ENCODE peak calls at places on chromosomes 1 and 21, in six cellular contexts. One of them, this sample, is unnamed.

GRCh38 chr1:203089001-203089650 is 3.3 kb upstream of the MYOG start:
- DNase-seq in AG09309: no peak
- DNase-seq in PC-3: peak
- DNase-seq in foreskin fibroblast: no peak
- DNase-seq in transverse colon: no peak
- DNase-seq in tibial nerve: no peak
- DNase-seq in this sample: no peak

GRCh38 chr1:27358928-27359313 is 7.8 kb downstream of the MAP3K6 start:
- DNase-seq in foreskin fibroblast: no peak
- DNase-seq in tibial nerve: no peak
- DNase-seq in AG09309: no peak
- DNase-seq in transverse colon: no peak
- DNase-seq in PC-3: no peak
- DNase-seq in this sample: no peak

GRCh38 chr1:1419812-1420653 is 1.0 kb downstream of the ANKRD65 start:
- DNase-seq in AG09309: no peak
- DNase-seq in tibial nerve: no peak
- DNase-seq in PC-3: no peak
- DNase-seq in foreskin fibroblast: peak
- DNase-seq in transverse colon: no peak
- DNase-seq in this sample: no peak

GRCh38 chr1:156402621-156403020 is 33.6 kb downstream of the RHBG start:
- DNase-seq in transverse colon: no peak
- DNase-seq in PC-3: no peak
- DNase-seq in foreskin fibroblast: no peak
- DNase-seq in AG09309: no peak
- DNase-seq in tibial nerve: no peak
- DNase-seq in this sample: no peak

GRCh38 chr1:34162852-34163766 is 1.9 kb downstream of the CSMD2 start:
- DNase-seq in tibial nerve: peak
- DNase-seq in transverse colon: peak
- DNase-seq in foreskin fibroblast: peak
- DNase-seq in AG09309: peak
- DNase-seq in PC-3: peak
- DNase-seq in this sample: peak

GRCh38 chr1:72777918-72778317 is 495.6 kb upstream of the NEGR1 start:
- DNase-seq in foreskin fibroblast: no peak
- DNase-seq in PC-3: no peak
- DNase-seq in transverse colon: no peak
- DNase-seq in tibial nerve: no peak
- DNase-seq in AG09309: no peak
- DNase-seq in this sample: peak

GRCh38 chr1:54498383-54499096 is 49.5 kb upstream of the ACOT11 start:
- DNase-seq in foreskin fibroblast: no peak
- DNase-seq in transverse colon: no peak
- DNase-seq in PC-3: no peak
- DNase-seq in tibial nerve: no peak
- DNase-seq in AG09309: no peak
- DNase-seq in this sample: no peak

GRCh38 chr1:80278936-80279335 is 1272.4 kb upstream of the ADGRL4 start:
- DNase-seq in foreskin fibroblast: no peak
- DNase-seq in PC-3: no peak
- DNase-seq in tibial nerve: no peak
- DNase-seq in AG09309: no peak
- DNase-seq in transverse colon: no peak
- DNase-seq in this sample: no peak

GRCh38 chr1:203473781-203474305 is 1.8 kb upstream of the PRELP start:
- DNase-seq in transverse colon: no peak
- DNase-seq in AG09309: no peak
- DNase-seq in foreskin fibroblast: no peak
- DNase-seq in tibial nerve: no peak
- DNase-seq in PC-3: no peak
- DNase-seq in this sample: no peak

GRCh38 chr1:60866251-60866650 is 216.1 kb upstream of the NFIA start:
- DNase-seq in foreskin fibroblast: no peak
- DNase-seq in PC-3: no peak
- DNase-seq in tibial nerve: no peak
- DNase-seq in transverse colon: no peak
- DNase-seq in AG09309: no peak
- DNase-seq in this sample: no peak

GRCh38 chr1:68015369-68015768 is 35.1 kb downstream of the DIRAS3 start:
- DNase-seq in foreskin fibroblast: no peak
- DNase-seq in AG09309: no peak
- DNase-seq in transverse colon: no peak
- DNase-seq in PC-3: no peak
- DNase-seq in tibial nerve: no peak
- DNase-seq in this sample: no peak

GRCh38 chr1:3518256-3518655 is 63.8 kb downstream of the ARHGEF16 start:
- DNase-seq in PC-3: peak
- DNase-seq in foreskin fibroblast: peak
- DNase-seq in AG09309: no peak
- DNase-seq in transverse colon: no peak
- DNase-seq in tibial nerve: no peak
- DNase-seq in this sample: no peak

GRCh38 chr1:214551436-214552173 is at the start of gene PTPN14:
- DNase-seq in transverse colon: peak
- DNase-seq in AG09309: peak
- DNase-seq in tibial nerve: peak
- DNase-seq in PC-3: peak
- DNase-seq in foreskin fibroblast: peak
- DNase-seq in this sample: peak

GRCh38 chr1:32774950-32775634 is 42.1 kb downstream of the YARS1 start:
- DNase-seq in AG09309: peak
- DNase-seq in foreskin fibroblast: peak
- DNase-seq in transverse colon: no peak
- DNase-seq in PC-3: peak
- DNase-seq in tibial nerve: no peak
- DNase-seq in this sample: no peak

GRCh38 chr21:43820466-43820865 is 31.1 kb downstream of the RRP1 start:
- DNase-seq in foreskin fibroblast: no peak
- DNase-seq in tibial nerve: no peak
- DNase-seq in PC-3: no peak
- DNase-seq in transverse colon: no peak
- DNase-seq in AG09309: no peak
- DNase-seq in this sample: no peak

GRCh38 chr1:7019510-7019909 is 234.3 kb downstream of the CAMTA1 start:
- DNase-seq in PC-3: no peak
- DNase-seq in AG09309: no peak
- DNase-seq in foreskin fibroblast: no peak
- DNase-seq in tibial nerve: no peak
- DNase-seq in transverse colon: peak
- DNase-seq in this sample: no peak

GRCh38 chr1:110477445-110477957 is 26.6 kb downstream of the PROK1 start:
- DNase-seq in foreskin fibroblast: no peak
- DNase-seq in PC-3: no peak
- DNase-seq in tibial nerve: no peak
- DNase-seq in transverse colon: no peak
- DNase-seq in AG09309: no peak
- DNase-seq in this sample: no peak

GRCh38 chr21:37528150-37528937 is 161.8 kb downstream of the DYRK1A start:
- DNase-seq in PC-3: no peak
- DNase-seq in foreskin fibroblast: no peak
- DNase-seq in AG09309: no peak
- DNase-seq in transverse colon: no peak
- DNase-seq in tibial nerve: no peak
- DNase-seq in this sample: no peak

GRCh38 chr1:152786077-152786476 is at the start of gene LCE1E:
- DNase-seq in tibial nerve: no peak
- DNase-seq in foreskin fibroblast: no peak
- DNase-seq in transverse colon: no peak
- DNase-seq in AG09309: no peak
- DNase-seq in PC-3: no peak
- DNase-seq in this sample: no peak

GRCh38 chr1:200971955-200972711 is 51.4 kb downstream of the KIF21B start:
- DNase-seq in tibial nerve: peak
- DNase-seq in PC-3: peak
- DNase-seq in transverse colon: peak
- DNase-seq in foreskin fibroblast: peak
- DNase-seq in AG09309: no peak
- DNase-seq in this sample: no peak

GRCh38 chr1:7233646-7234470 is 448.6 kb downstream of the CAMTA1 start:
- DNase-seq in foreskin fibroblast: no peak
- DNase-seq in tibial nerve: no peak
- DNase-seq in AG09309: no peak
- DNase-seq in PC-3: no peak
- DNase-seq in transverse colon: no peak
- DNase-seq in this sample: no peak

GRCh38 chr1:44777547-44777946 is 2.2 kb downstream of the RPS8 start:
- DNase-seq in PC-3: no peak
- DNase-seq in transverse colon: no peak
- DNase-seq in foreskin fibroblast: no peak
- DNase-seq in tibial nerve: no peak
- DNase-seq in AG09309: no peak
- DNase-seq in this sample: no peak

GRCh38 chr1:54465351-54465811 is 59.2 kb upstream of the SSBP3 start:
- DNase-seq in tibial nerve: no peak
- DNase-seq in foreskin fibroblast: no peak
- DNase-seq in transverse colon: no peak
- DNase-seq in PC-3: no peak
- DNase-seq in AG09309: no peak
- DNase-seq in this sample: no peak

GRCh38 chr1:11384170-11384554 is 94.8 kb upstream of the DISP3 start:
- DNase-seq in transverse colon: no peak
- DNase-seq in foreskin fibroblast: peak
- DNase-seq in PC-3: peak
- DNase-seq in AG09309: no peak
- DNase-seq in tibial nerve: no peak
- DNase-seq in this sample: no peak

GRCh38 chr1:9289724-9290493 is 2.8 kb upstream of the SPSB1 start:
- DNase-seq in PC-3: peak
- DNase-seq in transverse colon: no peak
- DNase-seq in AG09309: peak
- DNase-seq in foreskin fibroblast: peak
- DNase-seq in tibial nerve: peak
- DNase-seq in this sample: peak

GRCh38 chr1:94063379-94063778 is 57.6 kb downstream of the ABCA4 start:
- DNase-seq in AG09309: peak
- DNase-seq in PC-3: peak
- DNase-seq in transverse colon: peak
- DNase-seq in foreskin fibroblast: peak
- DNase-seq in tibial nerve: peak
- DNase-seq in this sample: no peak

GRCh38 chr1:147292635-147293251 is 50.3 kb downstream of the CHD1L start:
- DNase-seq in PC-3: peak
- DNase-seq in tibial nerve: no peak
- DNase-seq in foreskin fibroblast: peak
- DNase-seq in AG09309: peak
- DNase-seq in transverse colon: no peak
- DNase-seq in this sample: peak
- TF ChIP-seq CTCF in PC-3: no peak
- TF ChIP-seq CTCF in tibial nerve: no peak
- TF ChIP-seq CTCF in foreskin fibroblast: no peak
- TF ChIP-seq CTCF in AG09309: no peak
- TF ChIP-seq CTCF in transverse colon: no peak
- TF ChIP-seq CTCF in this sample: no peak

DNA sequence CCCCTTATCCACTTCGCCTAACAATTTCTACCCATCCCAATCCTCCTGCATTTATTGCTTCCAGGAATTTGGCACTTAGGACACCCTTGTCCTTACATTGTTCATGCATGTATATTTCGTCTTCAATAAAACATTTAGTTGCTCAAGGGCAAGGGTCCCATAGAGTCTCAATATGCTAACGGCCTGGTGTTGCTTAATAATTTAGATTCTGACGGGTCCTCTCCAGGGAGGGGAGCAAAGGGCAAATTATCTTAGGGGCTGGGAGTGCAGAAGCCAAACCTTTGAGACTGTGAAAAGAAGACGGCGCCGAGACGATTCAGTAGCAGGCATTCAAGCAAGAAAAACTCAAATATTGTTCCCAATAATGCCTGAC is 468 bp upstream of the CR1L start:
- DNase-seq in PC-3: no peak
- DNase-seq in foreskin fibroblast: no peak
- DNase-seq in tibial nerve: no peak
- DNase-seq in transverse colon: no peak
- DNase-seq in AG09309: no peak
- DNase-seq in this sample: no peak
- H3K4me3 ChIP-seq in PC-3: peak
- H3K4me3 ChIP-seq in foreskin fibroblast: peak
- H3K4me3 ChIP-seq in tibial nerve: peak
- H3K4me3 ChIP-seq in transverse colon: peak
- H3K4me3 ChIP-seq in AG09309: peak
- H3K4me3 ChIP-seq in this sample: peak

DNA sequence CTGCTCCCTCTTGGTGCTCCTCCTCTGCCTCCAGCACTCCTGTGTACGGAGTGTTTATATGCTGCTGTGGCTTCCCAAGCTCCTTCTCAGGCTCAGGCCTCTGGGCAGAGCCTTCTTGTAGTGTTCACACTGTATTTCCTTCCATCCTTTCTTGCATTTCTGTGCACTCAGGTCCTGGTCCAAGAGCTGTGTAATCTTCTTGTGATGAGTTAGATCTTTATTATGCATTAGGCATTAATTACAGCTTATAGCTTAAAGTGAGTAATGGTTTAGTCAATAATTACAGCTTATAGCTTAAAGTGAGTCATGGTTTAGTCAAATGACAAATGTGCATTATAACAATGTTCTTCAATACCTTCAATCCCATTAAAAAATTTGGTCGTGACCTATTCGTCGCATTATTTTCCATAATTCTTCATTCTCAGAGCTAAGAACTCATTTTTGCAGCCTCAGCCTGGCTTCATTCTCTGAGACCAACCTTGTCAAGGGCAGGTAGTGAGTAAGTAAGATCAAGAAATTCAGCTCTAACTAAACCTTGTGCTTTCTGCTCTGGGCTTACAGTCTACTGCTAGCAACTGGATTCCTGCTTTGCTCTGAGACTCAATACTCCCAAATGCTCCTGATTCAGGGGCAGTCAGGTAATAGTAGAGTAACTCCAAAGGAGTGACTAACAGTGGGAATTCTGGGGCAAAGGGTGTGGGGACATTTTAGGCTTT is 154.6 kb upstream of the SPAG17 start:
- DNase-seq in foreskin fibroblast: peak
- DNase-seq in AG09309: no peak
- DNase-seq in tibial nerve: no peak
- DNase-seq in transverse colon: no peak
- DNase-seq in PC-3: peak
- DNase-seq in this sample: no peak
- TF ChIP-seq CTCF in foreskin fibroblast: no peak
- TF ChIP-seq CTCF in AG09309: no peak
- TF ChIP-seq CTCF in tibial nerve: no peak
- TF ChIP-seq CTCF in transverse colon: no peak
- TF ChIP-seq CTCF in PC-3: no peak
- TF ChIP-seq CTCF in this sample: no peak

GRCh38 chr21:29297483-29298347 is 1.0 kb upstream of the BACH1 start:
- DNase-seq in AG09309: no peak
- DNase-seq in foreskin fibroblast: no peak
- DNase-seq in transverse colon: peak
- DNase-seq in tibial nerve: no peak
- DNase-seq in PC-3: no peak
- DNase-seq in this sample: no peak
- H3K4me3 ChIP-seq in AG09309: peak
- H3K4me3 ChIP-seq in foreskin fibroblast: peak
- H3K4me3 ChIP-seq in transverse colon: peak
- H3K4me3 ChIP-seq in tibial nerve: peak
- H3K4me3 ChIP-seq in PC-3: peak
- H3K4me3 ChIP-seq in this sample: peak

This sample was measured in AG04449.